ENCODE peak calls at places on chromosome 5, in seven cellular contexts. S, J, R, A, F, T and E are unnamed samples.

GRCh38 chr5:88881566-88881965 is 1.4 kb downstream of the MEF2C start:
- DNase-seq in A (no peak), R (peak; percentile 9), S (no peak), J (peak; percentile 79), T (no peak), F (peak; percentile 25), E (peak; percentile 45)

GRCh38 chr5:119332978-119333401 is 22.8 kb upstream of the TNFAIP8 start:
- DNase-seq in A (no peak), S (no peak), T (no peak), R (no peak), F (no peak), J (no peak), E (no peak)

GRCh38 chr5:123721721-123722276 is 209.8 kb downstream of the CSNK1G3 start:
- DNase-seq in S (no peak), A (no peak), F (peak; percentile 24), R (no peak), J (no peak), T (no peak), E (no peak)

GRCh38 chr5:141672856-141673813 is 8.9 kb downstream of the ARAP3 start:
- DNase-seq in A (no peak), T (no peak), F (no peak), R (no peak), S (no peak), J (no peak), E (no peak)

GRCh38 chr5:62395210-62395950 is 8.3 kb downstream of the DIMT1 start:
- DNase-seq in A (no peak), S (no peak), R (peak; percentile 83), T (no peak), F (peak; percentile 47), J (no peak), E (peak; percentile 58)

GRCh38 chr5:78920604-78921003 is 64.5 kb downstream of the ARSB start:
- DNase-seq in A (no peak), R (peak; percentile 71), T (peak; percentile 2), F (peak; percentile 47), J (no peak), S (no peak), E (peak; percentile 84)

GRCh38 chr5:116944171-116944570 is 369.5 kb upstream of the SEMA6A start:
- DNase-seq in A (no peak), S (peak; percentile 5), J (no peak), R (no peak), T (no peak), F (no peak), E (peak; percentile 42)

GRCh38 chr5:169442354-169443248 is 141.0 kb upstream of the SPDL1 start:
- DNase-seq in A (no peak), S (no peak), J (no peak), R (no peak), F (peak; percentile 63), T (no peak), E (peak; percentile 34)

GRCh38 chr5:166505546-166505945 is 1785.9 kb upstream of the WWC1 start:
- DNase-seq in J (peak; percentile 26), F (no peak), R (no peak), T (no peak), S (no peak), A (no peak), E (peak; percentile 1)

GRCh38 chr5:73284196-73284795 is 111.3 kb downstream of the TMEM174 start:
- DNase-seq in A (no peak), T (no peak), J (no peak), F (no peak), S (no peak), R (no peak), E (no peak)

GRCh38 chr5:106019271-106019670 is 1651.5 kb downstream of the EFNA5 start:
- DNase-seq in T (peak; percentile 2), F (peak; percentile 19), J (no peak), R (peak; percentile 62), A (no peak), S (no peak), E (peak; percentile 67)

GRCh38 chr5:87268126-87268969 is 665 bp downstream of the RASA1 start:
- DNase-seq in S (peak; percentile 79), T (peak; percentile 46), R (peak; percentile 60), J (peak; percentile 18), A (peak; percentile 52), F (peak; percentile 66), E (peak; percentile 67)

GRCh38 chr5:177040814-177041410 is 18.4 kb downstream of the ZNF346 start:
- DNase-seq in R (peak; percentile 45), J (no peak), F (peak; percentile 77), S (no peak), T (no peak), A (no peak), E (peak; percentile 14)

GRCh38 chr5:151758430-151759241 is at the start of gene ATOX1:
- DNase-seq in S (peak; percentile 94), R (peak; percentile 87), J (peak; percentile 88), F (peak; percentile 85), A (peak; percentile 85), T (peak; percentile 88), E (peak; percentile 90)

GRCh38 chr5:96582343-96582742 is 79.8 kb upstream of the CAST start:
- DNase-seq in S (peak; percentile 9), J (no peak), R (peak; percentile 55), F (peak; percentile 76), T (no peak), A (no peak), E (no peak)

GRCh38 chr5:40171971-40172370 is 507.7 kb upstream of the PTGER4 start:
- DNase-seq in A (no peak), R (peak; percentile 81), S (no peak), F (peak; percentile 87), T (no peak), J (no peak), E (peak; percentile 61)

GRCh38 chr5:40834391-40834848 is 602 bp downstream of the RPL37 start:
- DNase-seq in T (no peak), F (peak; percentile 36), A (no peak), S (peak; percentile 49), J (no peak), R (peak; percentile 33), E (peak; percentile 53)

GRCh38 chr5:122702524-122702875 is 72.4 kb upstream of the SNX2 start:
- DNase-seq in J (no peak), S (no peak), R (no peak), A (no peak), T (no peak), F (no peak), E (no peak)

GRCh38 chr5:81286059-81286617 is 15.2 kb upstream of the ZCCHC9 start:
- DNase-seq in F (no peak), A (no peak), S (no peak), R (no peak), J (no peak), T (no peak), E (no peak)

GRCh38 chr5:149274964-149275363 is 3.3 kb downstream of the AFAP1L1 start:
- DNase-seq in A (no peak), T (no peak), F (peak; percentile 60), R (peak; percentile 44), S (no peak), J (no peak), E (no peak)

GRCh38 chr5:97383996-97384395 is 200.9 kb upstream of the RIOK2 start:
- DNase-seq in J (no peak), F (peak; percentile 52), A (no peak), S (no peak), R (peak; percentile 36), T (no peak), E (peak; percentile 53)

GRCh38 chr5:124986667-124987066 is 240.2 kb upstream of the ZNF608 start:
- DNase-seq in A (no peak), T (no peak), J (no peak), S (no peak), F (no peak), R (no peak), E (peak; percentile 28)

GRCh38 chr5:14588758-14589543 is 7.4 kb downstream of the OTULINL start:
- DNase-seq in A (no peak), R (no peak), T (no peak), J (no peak), S (no peak), F (no peak), E (no peak)